ENCODE peak calls at places on chromosomes 13 and 19, in nine cellular contexts. G is IMR-90, B is HepG2, S is erythroblast, K is breast epithelium, C is heart left ventricle, M is stomach, L is ovary, Z is Peyer's patch. W is an unnamed sample.

GRCh38 chr13:37540228-37540627 is 58.3 kb downstream of the POSTN start:
- DNase-seq in G (peak), B (no peak), S (no peak), K (no peak), C (no peak), M (no peak), L (no peak), Z (no peak), W (no peak)

GRCh38 chr19:7063339-7063738 is 4.9 kb upstream of the MBD3L3 start:
- DNase-seq in G (no peak), B (no peak), S (no peak), K (no peak), C (no peak), M (no peak), L (no peak), Z (no peak), W (no peak)

GRCh38 chr13:39263033-39263432 is 224.8 kb downstream of the NHLRC3 start:
- DNase-seq in G (peak), B (peak), S (peak), K (no peak), C (peak), M (peak), L (peak), Z (no peak), W (no peak)

GRCh38 chr13:66774046-66774445 is 456.1 kb downstream of the PCDH9 start:
- DNase-seq in G (no peak), B (no peak), S (no peak), K (no peak), C (no peak), M (no peak), L (no peak), Z (no peak), W (no peak)

GRCh38 chr19:8484331-8484894 is 18.0 kb downstream of the PRAM1 start:
- DNase-seq in G (no peak), B (no peak), S (no peak), K (peak), C (peak), M (peak), L (no peak), Z (peak), W (peak)

GRCh38 chr13:72384879-72385278 is 342.6 kb downstream of the MZT1 start:
- DNase-seq in G (peak), B (peak), S (peak), K (no peak), C (no peak), M (no peak), L (peak), Z (no peak), W (no peak)

GRCh38 chr19:1747285-1748114 is 5.8 kb upstream of the ONECUT3 start:
- DNase-seq in G (peak), B (peak), S (no peak), K (no peak), C (no peak), M (peak), L (no peak), Z (no peak), W (no peak)

GRCh38 chr19:43739836-43740235 is 14.9 kb downstream of the SMG9 start:
- DNase-seq in G (no peak), B (no peak), S (no peak), K (peak), C (no peak), M (peak), L (no peak), Z (peak), W (no peak)

GRCh38 chr13:20526664-20527063 is 1.0 kb upstream of the CRYL1 start:
- DNase-seq in G (peak), B (peak), S (no peak), K (no peak), C (no peak), M (no peak), L (no peak), Z (no peak), W (no peak)

GRCh38 chr13:113089693-113090414 is 15.7 kb upstream of the F7 start:
- DNase-seq in G (no peak), B (no peak), S (no peak), K (no peak), C (no peak), M (no peak), L (no peak), Z (no peak), W (no peak)

GRCh38 chr13:48909088-48909389 is 66.7 kb upstream of the FNDC3A start:
- DNase-seq in G (no peak), B (no peak), S (no peak), K (peak), C (no peak), M (no peak), L (no peak), Z (no peak), W (no peak)

GRCh38 chr13:25310891-25311290 is 9.5 kb downstream of the NUP58 start:
- DNase-seq in G (no peak), B (no peak), S (no peak), K (no peak), C (no peak), M (no peak), L (no peak), Z (no peak), W (no peak)

GRCh38 chr13:49444517-49445395 is 682 bp downstream of the SETDB2 start:
- DNase-seq in G (peak), B (peak), S (peak), K (no peak), C (no peak), M (no peak), L (no peak), Z (no peak), W (no peak)

GRCh38 chr13:26601669-26602068 is 44.2 kb downstream of the WASF3 start:
- DNase-seq in G (peak), B (no peak), S (no peak), K (no peak), C (no peak), M (no peak), L (no peak), Z (no peak), W (no peak)

GRCh38 chr19:13085673-13086072 is 17.0 kb downstream of the LYL1 start:
- DNase-seq in G (no peak), B (no peak), S (no peak), K (no peak), C (no peak), M (no peak), L (no peak), Z (no peak), W (no peak)
- TF ChIP-seq POLR2A in G (no peak), B (no peak), S (no peak), K (no peak), C (no peak), M (no peak), L (no peak), Z (no peak), W (no peak)

DNA sequence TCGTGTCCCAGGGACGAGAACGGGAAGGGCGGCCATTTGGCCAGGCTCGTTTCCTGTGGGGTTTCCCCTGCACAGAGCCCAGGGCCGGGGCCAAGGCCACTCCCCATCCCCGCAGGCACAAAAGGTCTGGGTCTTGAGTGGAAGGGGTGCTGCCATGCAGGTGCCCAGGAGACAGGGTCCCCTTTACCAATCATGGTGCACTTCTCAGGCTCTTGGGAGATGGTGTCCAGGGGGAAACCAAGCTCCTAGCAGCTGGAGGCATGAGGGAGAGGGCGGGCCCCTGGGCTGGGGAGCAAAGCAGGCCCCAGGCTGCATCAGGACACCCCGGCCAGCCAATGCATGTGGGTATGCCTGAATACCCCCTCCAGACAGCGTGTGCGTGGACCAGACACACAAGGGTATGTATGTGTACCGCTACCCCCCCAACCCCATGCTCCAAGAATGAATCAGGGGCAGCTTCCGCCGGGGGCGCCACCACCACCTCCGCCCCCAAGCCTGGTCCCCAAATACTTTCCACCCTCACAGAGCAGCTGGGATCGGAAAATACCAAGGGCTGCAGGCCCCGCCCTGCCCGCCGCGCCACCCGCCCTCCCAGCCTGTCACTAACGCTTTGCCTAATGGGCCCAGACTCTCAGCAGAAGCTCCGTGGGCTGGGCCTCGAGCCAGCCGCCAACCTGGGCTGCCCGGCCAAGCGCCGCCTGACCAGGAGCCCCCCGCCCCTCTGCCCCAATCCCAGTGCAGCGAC is 37.6 kb upstream of the NANOS3 start:
- DNase-seq in G (peak), B (no peak), S (peak), K (peak), C (peak), M (peak), L (peak), Z (peak), W (peak)
- TF ChIP-seq POLR2A in G (peak), B (no peak), S (peak), K (no peak), C (peak), M (no peak), L (no peak), Z (peak), W (peak)

DNA sequence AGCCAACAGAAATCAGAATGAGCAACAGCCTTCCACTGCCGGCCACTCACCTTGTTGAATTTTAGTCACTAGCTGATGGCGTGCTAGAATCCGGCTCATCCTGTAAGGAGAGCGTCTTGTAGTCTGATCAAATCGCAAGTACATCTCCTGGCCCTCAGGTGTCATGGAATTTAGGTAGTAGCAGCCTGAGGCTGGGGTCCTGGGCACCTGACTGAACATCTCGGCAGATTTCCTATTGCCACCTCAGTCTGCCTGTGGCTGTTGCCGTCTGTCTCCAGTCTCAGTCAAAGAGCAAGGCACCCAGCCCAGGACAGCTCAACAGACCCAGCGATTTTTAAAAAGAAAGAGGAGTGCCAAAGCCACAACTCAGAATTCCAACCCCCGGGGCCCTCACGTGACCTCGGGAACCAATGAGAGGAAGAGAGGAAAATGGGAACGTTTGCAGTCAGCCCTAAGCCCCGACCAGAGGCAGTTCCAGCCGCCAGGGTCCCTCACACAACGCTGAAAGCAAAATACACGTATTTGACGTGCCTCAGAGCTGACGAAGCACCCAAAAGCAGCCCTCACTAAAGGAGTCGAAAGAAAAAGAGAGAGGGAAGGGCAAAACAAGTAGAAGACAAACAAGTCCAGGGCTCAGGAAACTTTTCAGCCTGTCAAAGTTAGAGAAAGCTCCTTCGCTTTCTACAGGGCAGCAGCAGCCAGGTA is at the start of gene STARD13:
- DNase-seq in G (peak), B (peak), S (peak), K (peak), C (peak), M (peak), L (peak), Z (peak), W (peak)
- TF ChIP-seq POLR2A in G (peak), B (peak), S (no peak), K (peak), C (no peak), M (no peak), L (peak), Z (peak), W (peak)

GRCh38 chr19:35710784-35711723 is 6.7 kb downstream of the ZBTB32 start:
- DNase-seq in G (no peak), B (no peak), S (no peak), K (no peak), C (no peak), M (no peak), L (no peak), Z (no peak), W (no peak)
- TF ChIP-seq POLR2A in G (no peak), B (no peak), S (no peak), K (no peak), C (no peak), M (no peak), L (no peak), Z (no peak), W (no peak)

DNA sequence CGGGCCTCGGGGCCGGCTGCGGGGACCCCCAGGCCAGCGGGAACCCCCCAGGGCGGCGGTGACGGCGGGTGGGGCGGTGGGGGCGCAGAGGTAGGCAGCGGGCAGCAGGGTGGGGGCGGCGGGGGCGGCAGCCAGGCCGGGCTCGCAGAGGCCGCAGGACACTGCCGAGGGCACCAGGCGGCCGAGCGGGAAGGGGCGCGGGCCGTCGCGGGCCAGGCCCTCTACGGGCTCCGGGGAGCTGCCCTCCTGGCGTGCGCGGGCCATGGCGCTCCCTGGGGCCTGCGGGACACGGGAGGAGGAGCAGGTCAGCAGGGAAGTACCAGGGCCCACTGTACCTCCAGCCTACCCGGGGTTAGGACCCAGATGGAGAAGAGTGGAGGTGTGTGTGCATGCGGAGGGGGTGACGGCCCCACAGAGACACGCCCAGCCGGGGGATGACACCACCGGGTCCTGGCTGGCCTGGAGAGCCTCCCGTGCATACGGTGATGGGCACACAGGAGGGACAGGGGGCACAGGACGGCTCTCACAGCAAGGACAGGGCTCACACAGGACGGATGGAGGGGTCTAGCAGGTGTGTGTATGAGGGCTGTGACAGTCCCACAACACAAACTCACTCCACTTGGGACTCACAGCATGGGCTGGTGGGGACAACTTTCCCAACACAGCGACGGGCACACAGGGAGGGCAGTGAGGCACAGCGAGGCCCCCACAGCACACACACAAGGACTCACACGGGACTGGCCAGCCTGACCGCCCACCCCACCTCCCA is 2.6 kb downstream of the BBC3 start:
- DNase-seq in G (peak), B (peak), S (peak), K (peak), C (peak), M (peak), L (peak), Z (peak), W (peak)
- TF ChIP-seq POLR2A in G (no peak), B (peak), S (peak), K (peak), C (no peak), M (no peak), L (no peak), Z (no peak), W (peak)

GRCh38 chr13:107832521-107833095 is 382.7 kb downstream of the LIG4 start:
- DNase-seq in G (no peak), B (no peak), S (no peak), K (no peak), C (no peak), M (no peak), L (no peak), Z (no peak), W (no peak)
- TF ChIP-seq POLR2A in G (no peak), B (no peak), S (no peak), K (no peak), C (no peak), M (no peak), L (no peak), Z (no peak), W (no peak)

DNA sequence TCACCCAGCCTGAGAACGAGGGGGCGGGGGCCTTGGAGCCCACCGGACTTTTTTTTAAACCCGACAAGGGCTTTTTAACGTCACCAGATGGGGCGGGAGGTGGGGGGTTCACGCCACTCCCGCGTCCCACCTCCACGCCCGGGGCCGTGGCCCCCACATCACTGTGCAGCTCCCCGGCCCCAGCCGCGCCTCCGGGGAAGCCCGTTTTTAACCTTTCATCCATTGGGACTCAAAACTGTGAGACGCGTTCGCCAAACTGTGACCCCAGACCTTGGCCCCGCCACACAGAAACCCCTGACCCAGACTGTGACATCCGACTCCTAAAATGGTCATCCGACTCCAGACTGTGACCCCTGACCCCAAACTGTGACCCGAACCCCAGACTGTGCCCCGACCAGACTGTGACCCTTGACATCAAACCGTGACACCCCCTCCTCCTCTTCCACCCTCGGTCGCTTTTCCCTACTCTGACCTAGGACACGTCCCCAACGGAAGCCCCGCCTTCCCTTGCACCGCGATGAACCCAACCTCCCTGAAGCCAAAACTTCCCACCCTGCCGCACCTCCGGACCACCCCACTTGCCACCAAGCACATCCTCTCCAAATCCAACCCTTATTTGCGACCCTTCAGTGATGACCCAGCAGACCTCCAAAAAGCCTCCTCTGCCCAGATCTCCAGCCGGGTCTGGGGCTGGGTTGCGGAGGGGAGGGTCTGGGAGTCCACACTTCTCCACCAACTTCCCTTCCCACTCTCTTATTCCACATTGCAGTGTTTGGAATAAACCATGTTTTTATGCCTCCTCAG is 1.5 kb upstream of the GRWD1 start:
- DNase-seq in G (no peak), B (no peak), S (no peak), K (no peak), C (no peak), M (no peak), L (peak), Z (no peak), W (no peak)
- TF ChIP-seq POLR2A in G (no peak), B (no peak), S (no peak), K (no peak), C (no peak), M (no peak), L (no peak), Z (no peak), W (no peak)

GRCh38 chr13:97140611-97141010 is 81.5 kb upstream of the MBNL2 start:
- DNase-seq in G (peak), B (no peak), S (no peak), K (no peak), C (no peak), M (no peak), L (no peak), Z (no peak), W (no peak)

GRCh38 chr13:97142452-97142851 is 79.7 kb upstream of the MBNL2 start:
- DNase-seq in G (no peak), B (peak), S (no peak), K (no peak), C (no peak), M (no peak), L (no peak), Z (peak), W (peak)

GRCh38 chr13:97139704-97140103 is 82.4 kb upstream of the MBNL2 start:
- DNase-seq in G (no peak), B (no peak), S (no peak), K (no peak), C (no peak), M (no peak), L (no peak), Z (no peak), W (no peak)

GRCh38 chr13:97145057-97145456 is 77.1 kb upstream of the MBNL2 start:
- DNase-seq in G (no peak), B (no peak), S (no peak), K (no peak), C (no peak), M (no peak), L (no peak), Z (no peak), W (no peak)

DNA sequence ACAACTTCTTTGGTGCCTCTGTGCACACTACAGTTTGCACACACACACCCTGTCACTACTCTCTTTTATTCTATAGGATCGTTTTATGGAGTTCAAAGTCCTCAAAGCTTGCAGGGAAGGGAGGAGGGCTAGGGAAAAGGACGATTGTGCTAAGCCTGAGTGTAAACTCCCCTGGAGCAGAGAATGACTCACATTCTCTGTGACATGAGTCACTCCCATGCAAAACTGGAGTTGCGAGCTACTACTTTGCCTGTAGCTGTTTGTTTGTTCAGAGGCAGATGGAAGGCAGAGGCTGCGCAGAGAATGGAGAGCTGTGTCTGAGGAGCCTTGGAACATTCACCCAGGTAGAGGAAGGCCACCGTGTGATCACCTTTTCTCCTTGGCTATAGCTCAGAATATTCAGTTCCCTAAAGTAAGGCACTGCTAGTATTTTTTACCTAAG is 80.5 kb upstream of the MBNL2 start:
- DNase-seq in G (peak), B (peak), S (peak), K (peak), C (no peak), M (peak), L (peak), Z (peak), W (no peak)
- TF ChIP-seq POLR2A in G (no peak), B (no peak), S (no peak), K (no peak), C (no peak), M (no peak), L (no peak), Z (peak), W (no peak)

W was measured in gastrocnemius medialis.